ENCODE peak calls at places on chromosome X, in ten cellular contexts. K is ovary, R is uterus, G is endothelial cell of umbilical vein, W is tibial nerve, D is body of pancreas, T is H54, A is right lobe of liver, V is HepG2, L is gastrocnemius medialis. I is an unnamed sample.

GRCh38 chrX:74015379-74016019 is 288.5 kb upstream of the ZCCHC13 start:
- DNase-seq in K (peak), A (peak), L (peak), V (peak), R (peak), D (peak), W (peak), T (peak), G (peak), I (peak)

GRCh38 chrX:71579136-71579989 is 1.1 kb downstream of the GCNA start:
- DNase-seq in W (no peak), T (no peak), R (no peak), A (no peak), K (no peak), L (no peak), D (no peak), G (no peak), V (no peak), I (no peak)

GRCh38 chrX:66030505-66031317 is 9.2 kb downstream of the VSIG4 start:
- DNase-seq in R (no peak), W (no peak), D (peak), G (peak), T (no peak), K (no peak), V (peak), L (no peak), A (no peak), I (peak)

GRCh38 chrX:109384569-109385174 is 97.2 kb downstream of the GUCY2F start:
- DNase-seq in G (peak), L (no peak), T (no peak), V (no peak), D (no peak), W (no peak), R (no peak), A (no peak), K (no peak), I (peak)

GRCh38 chrX:7514871-7515599 is 327.9 kb upstream of the VCX start:
- DNase-seq in G (no peak), A (no peak), V (no peak), K (no peak), D (no peak), L (peak), T (no peak), W (no peak), R (no peak), I (no peak)

GRCh38 chrX:53239474-53239873 is 14.5 kb upstream of the KDM5C start:
- DNase-seq in D (peak), R (no peak), T (no peak), L (no peak), W (no peak), G (no peak), V (peak), A (no peak), K (no peak), I (peak)

GRCh38 chrX:99172958-99173357 is 1237.1 kb downstream of the PCDH19 start:
- DNase-seq in T (no peak), V (no peak), L (no peak), D (no peak), K (no peak), A (peak), G (no peak), W (no peak), R (no peak), I (no peak)

GRCh38 chrX:19672211-19672814 is 157.0 kb upstream of the MAP3K15 start:
- DNase-seq in D (no peak), L (no peak), K (no peak), G (no peak), W (no peak), T (no peak), V (no peak), A (no peak), R (no peak), I (no peak)

GRCh38 chrX:150062292-150063137 is 124.2 kb upstream of the EOLA2 start:
- DNase-seq in V (no peak), R (no peak), G (peak), D (peak), W (no peak), L (peak), K (no peak), A (no peak), T (no peak), I (no peak)

GRCh38 chrX:46589977-46590723 is 16.6 kb downstream of the CHST7 start:
- DNase-seq in D (no peak), L (no peak), K (no peak), R (no peak), T (no peak), W (no peak), V (no peak), A (no peak), G (peak), I (no peak)

GRCh38 chrX:20547649-20548051 is 280.9 kb upstream of the RPS6KA3 start:
- DNase-seq in L (no peak), A (peak), D (peak), G (no peak), V (peak), K (no peak), T (peak), W (no peak), R (no peak), I (no peak)

GRCh38 chrX:50211510-50211909 is 6.9 kb downstream of the CCNB3 start:
- DNase-seq in V (no peak), R (no peak), W (no peak), D (peak), T (no peak), K (no peak), A (no peak), G (no peak), L (no peak), I (peak)

GRCh38 chrX:15500497-15500966 is at the start of gene BMX:
- DNase-seq in R (peak), G (peak), K (no peak), L (peak), W (no peak), D (no peak), V (no peak), A (peak), T (no peak), I (no peak)

GRCh38 chrX:18871161-18871880 is 112.6 kb downstream of the PHKA2 start:
- DNase-seq in A (no peak), L (no peak), G (no peak), V (no peak), W (no peak), K (no peak), T (no peak), R (no peak), D (no peak), I (no peak)

GRCh38 chrX:50712777-50713176 is 101.2 kb downstream of the SHROOM4 start:
- DNase-seq in L (no peak), W (no peak), K (no peak), A (no peak), D (no peak), T (no peak), R (no peak), G (no peak), V (no peak), I (no peak)

GRCh38 chrX:103453655-103454054 is 65.6 kb downstream of the RAB40A start:
- DNase-seq in K (no peak), D (no peak), G (peak), R (no peak), T (peak), V (no peak), W (no peak), L (no peak), A (no peak), I (peak)

GRCh38 chrX:78111140-78111931 is 7.3 kb downstream of the PGK1 start:
- DNase-seq in D (peak), A (peak), G (no peak), V (peak), W (no peak), R (no peak), K (no peak), L (no peak), T (no peak), I (no peak)

GRCh38 chrX:23435575-23435974 is 100.9 kb downstream of the PTCHD1 start:
- DNase-seq in L (no peak), R (no peak), V (no peak), A (no peak), D (no peak), T (no peak), W (no peak), G (no peak), K (no peak), I (no peak)

GRCh38 chrX:72554448-72555140 is 18.0 kb downstream of the HDAC8 start:
- DNase-seq in A (no peak), K (no peak), L (no peak), G (no peak), D (peak), V (no peak), W (no peak), T (no peak), R (no peak), I (peak)

GRCh38 chrX:79078114-79078513 is 66.4 kb upstream of the GPR174 start:
- DNase-seq in R (no peak), A (no peak), W (no peak), K (no peak), G (no peak), L (no peak), D (no peak), T (no peak), V (no peak), I (no peak)

GRCh38 chrX:37599735-37600134 is 28.3 kb downstream of the LANCL3 start:
- DNase-seq in G (peak), A (peak), W (no peak), T (no peak), V (no peak), K (no peak), R (no peak), D (peak), L (no peak), I (no peak)

GRCh38 chrX:142804085-142804484 is 221.6 kb upstream of the SPANXN4 start:
- DNase-seq in V (no peak), W (no peak), R (no peak), A (no peak), D (peak), K (no peak), G (no peak), L (no peak), T (peak), I (no peak)

GRCh38 chrX:130834149-130834548 is 68.9 kb downstream of the ENOX2 start:
- DNase-seq in A (no peak), G (peak), L (no peak), T (no peak), R (no peak), W (no peak), K (no peak), V (no peak), D (no peak), I (no peak)

GRCh38 chrX:40140706-40141499 is 43.1 kb upstream of the BCOR start:
- DNase-seq in T (no peak), K (peak), D (peak), V (peak), R (peak), W (no peak), G (no peak), A (no peak), L (peak), I (no peak)

GRCh38 chrX:70769659-70770232 is 138.8 kb downstream of the TEX11 start:
- DNase-seq in A (no peak), L (no peak), D (no peak), T (no peak), K (no peak), W (no peak), R (no peak), V (no peak), G (peak), I (peak)

DNA sequence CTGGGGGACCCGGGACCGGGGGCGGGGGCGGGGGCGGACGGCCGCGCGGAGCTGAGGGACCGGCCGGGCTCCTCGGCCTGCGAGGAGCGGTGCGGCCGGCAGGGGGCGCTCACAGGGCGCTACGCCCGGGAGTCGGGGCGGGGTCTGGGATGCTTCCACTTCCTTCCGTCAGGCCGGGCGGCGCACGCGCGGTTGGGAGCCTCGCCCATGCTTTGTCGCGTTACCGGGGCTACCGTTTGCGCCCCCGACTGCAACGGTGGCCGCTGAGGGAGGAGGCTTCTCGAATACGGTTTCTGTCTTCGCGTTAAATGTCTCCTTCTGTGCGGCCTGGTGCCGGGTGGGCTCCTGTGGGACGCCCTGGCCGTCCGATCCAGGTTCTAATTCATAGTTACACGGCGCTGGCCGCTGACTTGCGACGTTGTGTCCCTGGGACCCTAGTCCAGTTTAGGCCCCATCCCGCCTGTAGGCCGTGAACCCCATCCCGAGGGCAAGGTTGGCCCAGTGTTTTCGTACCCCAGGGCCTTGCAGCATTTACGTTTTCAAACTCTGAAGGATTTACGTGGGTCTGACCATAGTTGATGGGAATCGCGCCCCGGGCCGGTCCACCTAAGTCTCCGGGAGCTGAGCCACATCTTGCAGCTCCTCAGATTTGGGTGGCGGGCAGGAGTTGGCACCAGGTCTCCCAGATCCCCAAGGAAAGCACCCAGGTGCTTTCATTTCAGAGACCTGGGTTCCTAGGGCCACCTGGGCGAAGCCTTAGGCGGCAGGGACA is 549 bp downstream of the MSL3 start:
- DNase-seq in G (peak), D (peak), T (peak), K (peak), W (peak), R (peak), L (peak), A (peak), V (peak), I (peak)
- TF ChIP-seq POLR2A in G (no peak), D (no peak), T (peak), K (peak), W (peak), R (peak), L (no peak), A (no peak), V (no peak), I (no peak)

GRCh38 chrX:113868169-113868568 is 715.7 kb upstream of the HTR2C start:
- DNase-seq in D (no peak), K (no peak), A (no peak), L (no peak), R (no peak), G (no peak), V (no peak), T (no peak), W (no peak), I (peak)
- TF ChIP-seq POLR2A in D (no peak), K (no peak), A (no peak), L (no peak), R (no peak), G (no peak), V (no peak), T (no peak), W (no peak), I (no peak)

GRCh38 chrX:2500681-2501151 is at the start of the genes DHRSX and ZBED1:
- DNase-seq in R (no peak), L (no peak), D (peak), A (peak), T (peak), W (no peak), G (no peak), V (no peak), K (peak), I (no peak)
- TF ChIP-seq POLR2A in R (peak), L (peak), D (no peak), A (peak), T (peak), W (no peak), G (peak), V (peak), K (no peak), I (no peak)

GRCh38 chrX:10622197-10622596 is 1.8 kb upstream of the MID1 start:
- DNase-seq in V (no peak), A (no peak), T (no peak), W (no peak), K (no peak), L (no peak), R (no peak), D (no peak), G (no peak), I (no peak)

GRCh38 chrX:10617964-10618342 is 2.4 kb downstream of the MID1 start:
- DNase-seq in T (no peak), W (no peak), G (peak), D (no peak), K (no peak), R (no peak), L (no peak), A (no peak), V (no peak), I (no peak)

GRCh38 chrX:10619311-10620015 is 922 bp downstream of the MID1 start:
- DNase-seq in G (peak), A (no peak), W (no peak), K (no peak), D (no peak), V (no peak), L (no peak), R (no peak), T (no peak), I (no peak)

GRCh38 chrX:10618911-10619310 is 1.5 kb downstream of the MID1 start:
- DNase-seq in R (no peak), L (no peak), D (no peak), T (no peak), A (no peak), K (no peak), V (no peak), G (peak), W (no peak), I (no peak)

DNA sequence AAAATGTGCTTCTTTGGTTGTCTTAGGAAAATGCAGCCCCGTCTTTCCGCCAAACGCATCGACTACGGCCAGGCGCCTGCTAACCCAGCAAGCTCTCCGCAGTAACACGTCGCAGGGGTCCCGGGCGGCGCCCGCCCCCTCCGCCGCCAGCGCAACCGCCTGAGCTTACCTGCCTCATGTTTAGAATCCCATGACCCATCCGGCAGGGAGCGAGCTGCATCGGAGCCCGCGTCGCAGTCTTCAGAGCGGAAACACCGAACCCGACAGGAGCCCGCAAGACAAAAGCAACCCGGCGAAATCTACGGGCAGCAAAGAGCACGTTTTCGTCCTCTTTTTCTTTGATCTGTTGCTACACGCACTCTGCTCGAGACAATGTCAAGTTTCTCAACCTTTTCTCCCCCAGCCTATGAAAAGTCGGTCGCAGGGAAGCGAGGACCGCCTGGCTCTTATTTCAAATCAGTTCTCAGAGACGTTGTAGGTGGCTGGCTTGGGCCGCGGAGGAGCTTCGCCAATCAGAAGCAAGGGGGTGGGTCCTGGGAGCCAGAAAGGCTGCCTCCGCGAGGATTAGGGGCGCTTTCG is at the start of gene MID1:
- DNase-seq in V (no peak), W (peak), R (peak), G (peak), T (no peak), K (peak), D (peak), L (peak), A (peak), I (no peak)
- TF ChIP-seq POLR2A in V (no peak), W (peak), R (peak), G (peak), T (no peak), K (peak), D (no peak), L (no peak), A (peak), I (no peak)

GRCh38 chrX:16712116-16712824 is at the start of gene CTPS2:
- DNase-seq in D (peak), K (peak), V (peak), R (peak), G (peak), W (peak), L (peak), T (peak), A (peak), I (peak)
- TF ChIP-seq POLR2A in D (peak), K (no peak), V (peak), R (peak), G (no peak), W (peak), L (no peak), T (peak), A (peak), I (peak)

DNA sequence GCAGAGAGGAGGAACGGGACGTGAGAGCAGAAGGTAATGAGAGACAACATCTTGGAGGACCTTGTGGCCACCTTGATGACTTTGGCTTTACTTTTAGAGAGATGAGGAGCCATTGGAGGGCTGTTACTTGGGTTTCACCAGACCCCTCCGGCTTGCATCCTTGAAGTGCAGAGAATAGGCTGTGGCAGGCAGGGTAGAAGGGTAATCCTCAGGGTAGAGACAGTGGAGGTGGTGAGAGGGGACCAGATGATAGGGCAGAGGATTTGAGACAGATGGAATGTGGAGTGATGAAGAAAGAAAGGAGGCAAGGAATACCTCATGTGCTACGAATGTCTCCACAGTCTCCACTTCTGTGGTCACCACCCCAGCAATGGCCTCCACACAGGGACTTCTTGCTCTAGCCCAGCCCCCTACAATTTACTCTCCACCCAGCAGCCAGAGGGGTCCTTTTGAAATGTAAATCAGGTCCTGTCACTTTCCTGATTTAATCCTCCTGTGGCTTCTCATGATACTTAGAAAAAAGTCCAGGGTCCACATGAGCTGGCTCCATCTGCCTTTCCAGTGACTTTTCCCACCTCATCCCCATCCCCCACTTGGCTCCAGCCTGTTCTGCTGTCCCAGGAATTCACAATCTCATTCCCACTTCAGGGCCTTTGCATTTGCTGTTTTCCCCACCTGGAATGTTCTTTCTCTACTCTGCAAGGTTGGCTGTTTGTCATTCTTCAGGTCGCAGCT is 115.0 kb downstream of the PJA1 start:
- DNase-seq in A (no peak), L (no peak), K (no peak), W (no peak), V (no peak), T (no peak), D (no peak), G (no peak), R (no peak), I (no peak)
- TF ChIP-seq POLR2A in A (no peak), L (no peak), K (no peak), W (no peak), V (no peak), T (no peak), D (no peak), G (no peak), R (no peak), I (no peak)

DNA sequence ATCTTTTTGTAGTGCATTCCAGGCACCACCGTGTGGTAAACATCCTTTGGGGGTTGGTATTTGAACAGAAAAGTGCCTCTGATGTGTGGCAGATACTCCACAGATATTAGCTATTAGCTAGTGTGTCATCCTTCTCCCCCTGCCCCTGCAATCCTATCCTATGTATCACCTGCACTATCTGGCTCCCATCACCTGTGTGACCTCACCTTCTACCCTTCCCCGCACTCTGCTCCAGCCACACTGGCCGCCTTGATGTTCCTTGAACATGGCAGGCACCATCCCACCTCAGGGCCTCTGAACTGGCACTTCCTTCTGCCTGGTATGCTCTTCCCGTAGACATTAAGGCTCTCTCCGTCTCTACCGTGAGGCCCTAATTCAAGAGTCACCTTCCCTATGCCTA is 3.7 kb downstream of the ELK1 start:
- DNase-seq in W (no peak), T (no peak), R (no peak), D (no peak), K (no peak), A (no peak), L (no peak), V (no peak), G (no peak), I (no peak)
- TF ChIP-seq POLR2A in W (no peak), T (no peak), R (no peak), D (no peak), K (no peak), A (no peak), L (no peak), V (no peak), G (no peak), I (no peak)